ENCODE peak calls at places on chromosomes 13 and 19, in six cellular contexts. One of them, this sample, is unnamed.

GRCh38 chr13:99418663-99419140 is 82.6 kb upstream of the TM9SF2 start:
- DNase-seq in K562: no peak
- DNase-seq in GM12891: no peak
- DNase-seq in GM12878: no peak
- DNase-seq in H1: no peak
- DNase-seq in HepG2: no peak
- DNase-seq in this sample: no peak

GRCh38 chr13:98576963-98577822 is at the start of gene STK24:
- DNase-seq in K562: peak
- DNase-seq in GM12891: peak
- DNase-seq in GM12878: no peak
- DNase-seq in H1: peak
- DNase-seq in HepG2: peak
- DNase-seq in this sample: peak

GRCh38 chr19:42280761-42281174 is 11.7 kb downstream of the CIC start:
- DNase-seq in K562: peak
- DNase-seq in GM12891: no peak
- DNase-seq in GM12878: no peak
- DNase-seq in H1: no peak
- DNase-seq in HepG2: no peak
- DNase-seq in this sample: no peak

GRCh38 chr13:99415014-99415650 is 86.1 kb upstream of the TM9SF2 start:
- DNase-seq in K562: no peak
- DNase-seq in GM12891: no peak
- DNase-seq in GM12878: no peak
- DNase-seq in H1: no peak
- DNase-seq in HepG2: no peak
- DNase-seq in this sample: no peak

GRCh38 chr19:18514800-18515682 is 6.8 kb downstream of the ELL start:
- DNase-seq in K562: no peak
- DNase-seq in GM12891: no peak
- DNase-seq in GM12878: no peak
- DNase-seq in H1: no peak
- DNase-seq in HepG2: peak
- DNase-seq in this sample: no peak

GRCh38 chr13:34070544-34071303 is 252.8 kb downstream of the RFC3 start:
- DNase-seq in K562: no peak
- DNase-seq in GM12891: no peak
- DNase-seq in GM12878: no peak
- DNase-seq in H1: no peak
- DNase-seq in HepG2: peak
- DNase-seq in this sample: no peak

GRCh38 chr19:18450934-18451836 is 13.3 kb upstream of the ISYNA1 start:
- DNase-seq in K562: peak
- DNase-seq in GM12891: peak
- DNase-seq in GM12878: no peak
- DNase-seq in H1: peak
- DNase-seq in HepG2: peak
- DNase-seq in this sample: peak

GRCh38 chr19:1131718-1132552 is 28.1 kb downstream of the GPX4 start:
- DNase-seq in K562: peak
- DNase-seq in GM12891: peak
- DNase-seq in GM12878: peak
- DNase-seq in H1: no peak
- DNase-seq in HepG2: no peak
- DNase-seq in this sample: peak

GRCh38 chr19:14368011-14368513 is 13.2 kb upstream of the ADGRE5 start:
- DNase-seq in K562: peak
- DNase-seq in GM12891: no peak
- DNase-seq in GM12878: no peak
- DNase-seq in H1: no peak
- DNase-seq in HepG2: no peak
- DNase-seq in this sample: no peak

GRCh38 chr13:36298535-36299068 is 988 bp upstream of the CCDC169 start:
- DNase-seq in K562: no peak
- DNase-seq in GM12891: no peak
- DNase-seq in GM12878: no peak
- DNase-seq in H1: peak
- DNase-seq in HepG2: no peak
- DNase-seq in this sample: no peak

GRCh38 chr13:90867336-90867683 is 480.2 kb upstream of the MIR17HG start:
- DNase-seq in K562: peak
- DNase-seq in GM12891: peak
- DNase-seq in GM12878: peak
- DNase-seq in H1: peak
- DNase-seq in HepG2: peak
- DNase-seq in this sample: no peak

GRCh38 chr13:79385694-79386093 is 20.4 kb downstream of the RBM26 start:
- DNase-seq in K562: peak
- DNase-seq in GM12891: no peak
- DNase-seq in GM12878: peak
- DNase-seq in H1: no peak
- DNase-seq in HepG2: no peak
- DNase-seq in this sample: no peak

GRCh38 chr19:39444598-39445257 is 654 bp upstream of the SUPT5H start:
- DNase-seq in K562: no peak
- DNase-seq in GM12891: no peak
- DNase-seq in GM12878: no peak
- DNase-seq in H1: no peak
- DNase-seq in HepG2: no peak
- DNase-seq in this sample: no peak

GRCh38 chr13:46473806-46474205 is 79.2 kb upstream of the LRCH1 start:
- DNase-seq in K562: no peak
- DNase-seq in GM12891: no peak
- DNase-seq in GM12878: no peak
- DNase-seq in H1: no peak
- DNase-seq in HepG2: no peak
- DNase-seq in this sample: no peak

GRCh38 chr13:46516624-46517318 is 36.2 kb upstream of the LRCH1 start:
- DNase-seq in K562: no peak
- DNase-seq in GM12891: no peak
- DNase-seq in GM12878: no peak
- DNase-seq in H1: no peak
- DNase-seq in HepG2: no peak
- DNase-seq in this sample: no peak

GRCh38 chr13:102707465-102707864 is 12.6 kb upstream of the METTL21C start:
- DNase-seq in K562: no peak
- DNase-seq in GM12891: no peak
- DNase-seq in GM12878: no peak
- DNase-seq in H1: no peak
- DNase-seq in HepG2: no peak
- DNase-seq in this sample: no peak

GRCh38 chr19:16660763-16661479 is at the start of gene TMEM38A:
- DNase-seq in K562: peak
- DNase-seq in GM12891: peak
- DNase-seq in GM12878: no peak
- DNase-seq in H1: peak
- DNase-seq in HepG2: no peak
- DNase-seq in this sample: peak

GRCh38 chr13:42219870-42220269 is 52.1 kb upstream of the AKAP11 start:
- DNase-seq in K562: no peak
- DNase-seq in GM12891: no peak
- DNase-seq in GM12878: no peak
- DNase-seq in H1: no peak
- DNase-seq in HepG2: no peak
- DNase-seq in this sample: no peak

GRCh38 chr19:2227415-2228156 is 8.5 kb downstream of the PLEKHJ1 start:
- DNase-seq in K562: no peak
- DNase-seq in GM12891: peak
- DNase-seq in GM12878: no peak
- DNase-seq in H1: no peak
- DNase-seq in HepG2: no peak
- DNase-seq in this sample: no peak

GRCh38 chr13:37225414-37226047 is 120.1 kb upstream of the CSNK1A1L start:
- DNase-seq in K562: no peak
- DNase-seq in GM12891: no peak
- DNase-seq in GM12878: no peak
- DNase-seq in H1: no peak
- DNase-seq in HepG2: no peak
- DNase-seq in this sample: no peak

GRCh38 chr19:6412111-6412999 is 12.3 kb downstream of the KHSRP start:
- DNase-seq in K562: peak
- DNase-seq in GM12891: peak
- DNase-seq in GM12878: no peak
- DNase-seq in H1: peak
- DNase-seq in HepG2: peak
- DNase-seq in this sample: no peak
- TF ChIP-seq POLR2A in K562: peak
- TF ChIP-seq POLR2A in GM12891: peak
- TF ChIP-seq POLR2A in GM12878: peak
- TF ChIP-seq POLR2A in H1: peak
- TF ChIP-seq POLR2A in HepG2: no peak
- TF ChIP-seq POLR2A in this sample: peak

GRCh38 chr13:94138831-94139230 is 340.7 kb downstream of the DCT start:
- DNase-seq in K562: no peak
- DNase-seq in GM12891: no peak
- DNase-seq in GM12878: no peak
- DNase-seq in H1: no peak
- DNase-seq in HepG2: no peak
- DNase-seq in this sample: no peak
- TF ChIP-seq TAF1 in K562: no peak
- TF ChIP-seq TAF1 in GM12891: no peak
- TF ChIP-seq TAF1 in GM12878: no peak
- TF ChIP-seq TAF1 in H1: no peak
- TF ChIP-seq TAF1 in HepG2: no peak
- TF ChIP-seq TAF1 in this sample: no peak

DNA sequence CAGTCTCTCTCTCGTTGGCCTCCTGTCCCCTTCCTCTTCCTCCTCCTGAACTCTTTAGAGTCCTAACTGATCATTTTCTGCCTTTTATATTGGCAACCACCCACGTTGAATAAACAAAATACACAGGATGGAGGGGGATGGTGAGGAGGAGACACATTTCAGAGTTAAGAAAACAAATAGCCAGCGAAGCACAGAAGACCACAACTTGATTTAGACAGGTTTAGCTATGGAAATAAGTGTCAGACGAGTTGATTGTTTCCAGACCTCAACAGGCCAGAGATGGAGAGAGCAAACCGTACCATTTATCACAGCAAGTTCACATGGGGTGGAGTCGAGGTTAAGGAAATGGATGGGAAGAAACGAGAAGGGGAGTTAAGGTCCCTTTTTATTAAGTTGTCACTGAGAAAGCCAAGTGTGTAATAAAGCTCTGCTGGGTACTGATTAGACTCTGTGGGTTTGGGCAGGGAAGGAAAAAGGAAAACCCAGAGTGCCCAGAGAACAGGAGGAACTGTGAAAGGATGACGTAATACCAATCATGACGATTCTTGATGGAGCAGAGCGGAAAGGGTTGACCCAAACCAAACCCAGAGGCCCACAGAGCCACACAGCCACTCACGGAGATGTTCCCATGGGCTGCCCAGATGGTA is 11.1 kb upstream of the SERP2 start:
- DNase-seq in K562: no peak
- DNase-seq in GM12891: no peak
- DNase-seq in GM12878: no peak
- DNase-seq in H1: no peak
- DNase-seq in HepG2: no peak
- DNase-seq in this sample: no peak
- TF ChIP-seq POLR2AphosphoS5 in K562: no peak
- TF ChIP-seq POLR2AphosphoS5 in GM12891: no peak
- TF ChIP-seq POLR2AphosphoS5 in GM12878: no peak
- TF ChIP-seq POLR2AphosphoS5 in H1: no peak
- TF ChIP-seq POLR2AphosphoS5 in HepG2: no peak
- TF ChIP-seq POLR2AphosphoS5 in this sample: no peak

GRCh38 chr19:36212895-36213294 is 1.6 kb downstream of the ZNF565 start:
- DNase-seq in K562: no peak
- DNase-seq in GM12891: no peak
- DNase-seq in GM12878: no peak
- DNase-seq in H1: no peak
- DNase-seq in HepG2: no peak
- DNase-seq in this sample: no peak

GRCh38 chr19:36213793-36214387 is 575 bp downstream of the ZNF565 start:
- DNase-seq in K562: no peak
- DNase-seq in GM12891: no peak
- DNase-seq in GM12878: no peak
- DNase-seq in H1: no peak
- DNase-seq in HepG2: no peak
- DNase-seq in this sample: no peak

GRCh38 chr19:36210497-36210896 is 4.0 kb downstream of the ZNF565 start:
- DNase-seq in K562: no peak
- DNase-seq in GM12891: no peak
- DNase-seq in GM12878: no peak
- DNase-seq in H1: no peak
- DNase-seq in HepG2: no peak
- DNase-seq in this sample: no peak

GRCh38 chr19:36214388-36215275 is at the start of the genes ZNF146 and ZNF565:
- DNase-seq in K562: peak
- DNase-seq in GM12891: peak
- DNase-seq in GM12878: peak
- DNase-seq in H1: peak
- DNase-seq in HepG2: peak
- DNase-seq in this sample: peak

GRCh38 chr19:36215276-36216171 is 618 bp downstream of the ZNF146 start:
- DNase-seq in K562: peak
- DNase-seq in GM12891: no peak
- DNase-seq in GM12878: no peak
- DNase-seq in H1: no peak
- DNase-seq in HepG2: no peak
- DNase-seq in this sample: no peak
- TF ChIP-seq POLR2A in K562: peak
- TF ChIP-seq POLR2A in GM12891: no peak
- TF ChIP-seq POLR2A in GM12878: peak
- TF ChIP-seq POLR2A in H1: peak
- TF ChIP-seq POLR2A in HepG2: peak
- TF ChIP-seq POLR2A in this sample: no peak

This sample was measured in GM12892.